ENCODE peak calls at places on chromosomes 12 and 14, in eight cellular contexts. O is HT1080; R is M059J; Z is MV-4-11; M is activated CD8-positive, alpha-beta memory T cell treated with anti-CD3 and anti-CD28 coated beads for 1 hour; K is T-helper 9 cell; D is iris pigment epithelial cell; Y is brain pericyte. A is an unnamed sample.
A peak's percentile ranks its signal among the peaks of the same experiment; 100 is the strongest.

GRCh38 chr12:69254046-69254445 is 14.7 kb downstream of the CPSF6 start:
- DNase-seq in O (peak; percentile 74), R (peak; percentile 45), Z (peak; percentile 65), M (no peak), K (no peak), D (peak; percentile 58), Y (no peak), A (no peak)

GRCh38 chr12:69739287-69740191 is 879 bp downstream of the RAB3IP start:
- DNase-seq in O (peak; percentile 61), R (peak; percentile 54), Z (peak; percentile 19), M (peak; percentile 39), K (peak; percentile 56), D (peak; percentile 63), Y (no peak), A (no peak)

GRCh38 chr12:34294671-34295365 is 272.5 kb downstream of the ALG10 start:
- DNase-seq in O (no peak), R (no peak), Z (no peak), M (no peak), K (no peak), D (no peak), Y (no peak), A (no peak)

GRCh38 chr14:84202486-84202885 is 1327.5 kb upstream of the FLRT2 start:
- DNase-seq in O (no peak), R (no peak), Z (no peak), M (no peak), K (no peak), D (peak; percentile 13), Y (no peak), A (no peak)

GRCh38 chr14:22538671-22539228 is 50.3 kb downstream of the DAD1 start:
- DNase-seq in O (no peak), R (no peak), Z (peak; percentile 48), M (no peak), K (no peak), D (peak; percentile 25), Y (no peak), A (no peak)

GRCh38 chr12:42086021-42086420 is 58.7 kb downstream of the GXYLT1 start:
- DNase-seq in O (no peak), R (no peak), Z (no peak), M (no peak), K (no peak), D (peak; percentile 74), Y (no peak), A (no peak)

GRCh38 chr12:90211017-90211416 is 502.4 kb upstream of the ATP2B1 start:
- DNase-seq in O (peak; percentile 93), R (peak; percentile 92), Z (no peak), M (no peak), K (no peak), D (peak; percentile 82), Y (no peak), A (no peak)

GRCh38 chr14:34568803-34569202 is 29.3 kb upstream of the EAPP start:
- DNase-seq in O (no peak), R (no peak), Z (no peak), M (no peak), K (no peak), D (no peak), Y (no peak), A (no peak)

GRCh38 chr12:31362759-31363415 is 36.9 kb upstream of the SINHCAF start:
- DNase-seq in O (peak; percentile 7), R (peak; percentile 77), Z (peak; percentile 92), M (no peak), K (no peak), D (no peak), Y (no peak), A (no peak)

GRCh38 chr14:99644723-99645544 is at the start of gene HHIPL1:
- DNase-seq in O (no peak), R (no peak), Z (peak; percentile 58), M (no peak), K (no peak), D (peak; percentile 43), Y (no peak), A (no peak)

GRCh38 chr12:19382111-19382526 is 57.2 kb upstream of the AEBP2 start:
- DNase-seq in O (peak; percentile 80), R (peak; percentile 89), Z (no peak), M (no peak), K (peak; percentile 1), D (peak; percentile 95), Y (no peak), A (no peak)

GRCh38 chr12:112906712-112907414 is at the start of gene OAS1:
- DNase-seq in O (peak; percentile 67), R (peak; percentile 91), Z (peak; percentile 92), M (peak; percentile 8), K (peak; percentile 5), D (peak; percentile 76), Y (no peak), A (no peak)

GRCh38 chr12:107179883-107180282 is 86.5 kb upstream of the CRY1 start:
- DNase-seq in O (peak; percentile 32), R (peak; percentile 10), Z (no peak), M (no peak), K (no peak), D (no peak), Y (no peak), A (no peak)

GRCh38 chr14:20477211-20477876 is 8.1 kb downstream of the PNP start:
- DNase-seq in O (peak; percentile 16), R (peak; percentile 95), Z (peak; percentile 59), M (no peak), K (peak; percentile 24), D (peak; percentile 77), Y (no peak), A (no peak)

GRCh38 chr14:100025111-100025510 is 40.1 kb upstream of the EVL start:
- DNase-seq in O (peak; percentile 20), R (peak; percentile 47), Z (peak; percentile 36), M (no peak), K (no peak), D (peak; percentile 56), Y (no peak), A (peak; percentile 1)

GRCh38 chr12:50686976-50687375 is 76.9 kb upstream of the ATF1 start:
- DNase-seq in O (no peak), R (no peak), Z (no peak), M (no peak), K (no peak), D (peak; percentile 6), Y (no peak), A (no peak)